ENCODE peak calls at places on chromosomes 7 and 10, in six cellular contexts. E, D, Y, I, U and X are unnamed samples.

GRCh38 chr10:6399241-6399701 is 180.8 kb downstream of the PRKCQ start:
- DNase-seq in U (peak), I (no peak), Y (no peak), E (no peak), D (no peak), X (no peak)

GRCh38 chr7:51689547-51689946 is 372.9 kb upstream of the COBL start:
- DNase-seq in Y (no peak), I (no peak), E (no peak), D (no peak), U (no peak), X (no peak)

GRCh38 chr7:42238709-42239395 is 1.8 kb upstream of the GLI3 start:
- DNase-seq in U (no peak), Y (peak), I (peak), E (no peak), D (no peak), X (no peak)

GRCh38 chr7:103905997-103906396 is 83.5 kb downstream of the RELN start:
- DNase-seq in D (no peak), Y (no peak), E (no peak), I (no peak), U (no peak), X (no peak)

GRCh38 chr10:35135861-35136260 is 9.2 kb downstream of the CREM start:
- DNase-seq in D (no peak), I (no peak), U (no peak), E (no peak), Y (no peak), X (no peak)

GRCh38 chr7:7917593-7917992 is 51.0 kb upstream of the GLCCI1 start:
- DNase-seq in I (no peak), U (no peak), E (no peak), D (no peak), Y (no peak), X (no peak)

GRCh38 chr7:17493451-17493850 is 195.0 kb downstream of the AHR start:
- DNase-seq in E (no peak), Y (no peak), U (no peak), I (no peak), D (no peak), X (no peak)

GRCh38 chr10:101453791-101454718 is 100.1 kb downstream of the BTRC start:
- DNase-seq in E (no peak), U (no peak), Y (no peak), D (no peak), I (no peak), X (no peak)

GRCh38 chr7:27151945-27152815 is at the start of gene HOXA3:
- DNase-seq in E (no peak), Y (peak), U (no peak), D (no peak), I (peak), X (no peak)

GRCh38 chr7:116241296-116241695 is 31.0 kb downstream of the TES start:
- DNase-seq in D (no peak), U (no peak), Y (no peak), I (no peak), E (no peak), X (no peak)

GRCh38 chr7:74474271-74474865 is 20.7 kb downstream of the GTF2IRD1 start:
- DNase-seq in D (no peak), Y (no peak), E (no peak), I (no peak), U (no peak), X (no peak)

GRCh38 chr10:13302821-13303555 is 3.1 kb upstream of the PHYH start:
- DNase-seq in I (no peak), Y (no peak), U (no peak), E (no peak), D (no peak), X (no peak)

GRCh38 chr7:28904539-28905143 is 53.5 kb downstream of the TRIL start:
- DNase-seq in U (no peak), D (no peak), I (no peak), Y (no peak), E (no peak), X (no peak)

GRCh38 chr7:22230238-22230637 is 126.7 kb downstream of the RAPGEF5 start:
- DNase-seq in Y (no peak), I (no peak), U (no peak), E (no peak), D (no peak), X (no peak)

GRCh38 chr7:13852281-13852968 is 137.0 kb downstream of the ETV1 start:
- DNase-seq in U (no peak), Y (no peak), D (no peak), E (no peak), I (no peak), X (no peak)

GRCh38 chr10:16948335-16948734 is 131.1 kb upstream of the RSU1 start:
- DNase-seq in U (no peak), D (no peak), I (no peak), Y (no peak), E (no peak), X (no peak)

GRCh38 chr10:92655426-92655825 is 34.3 kb upstream of the HHEX start:
- DNase-seq in E (no peak), D (no peak), I (no peak), U (no peak), Y (no peak), X (no peak)

GRCh38 chr7:82755705-82756551 is 312.4 kb upstream of the CACNA2D1 start:
- DNase-seq in Y (no peak), U (no peak), D (no peak), I (no peak), E (no peak), X (no peak)

GRCh38 chr7:71752171-71752935 is 620.4 kb downstream of the GALNT17 start:
- DNase-seq in U (no peak), E (no peak), D (peak), I (peak), Y (no peak), X (no peak)

GRCh38 chr7:1666779-1667565 is 3.1 kb upstream of the ELFN1 start:
- DNase-seq in Y (peak), E (no peak), D (no peak), U (no peak), I (peak), X (no peak)

GRCh38 chr7:4951903-4952636 is 6.9 kb downstream of the MMD2 start:
- DNase-seq in I (peak), Y (no peak), D (no peak), U (no peak), E (no peak), X (no peak)

DNA sequence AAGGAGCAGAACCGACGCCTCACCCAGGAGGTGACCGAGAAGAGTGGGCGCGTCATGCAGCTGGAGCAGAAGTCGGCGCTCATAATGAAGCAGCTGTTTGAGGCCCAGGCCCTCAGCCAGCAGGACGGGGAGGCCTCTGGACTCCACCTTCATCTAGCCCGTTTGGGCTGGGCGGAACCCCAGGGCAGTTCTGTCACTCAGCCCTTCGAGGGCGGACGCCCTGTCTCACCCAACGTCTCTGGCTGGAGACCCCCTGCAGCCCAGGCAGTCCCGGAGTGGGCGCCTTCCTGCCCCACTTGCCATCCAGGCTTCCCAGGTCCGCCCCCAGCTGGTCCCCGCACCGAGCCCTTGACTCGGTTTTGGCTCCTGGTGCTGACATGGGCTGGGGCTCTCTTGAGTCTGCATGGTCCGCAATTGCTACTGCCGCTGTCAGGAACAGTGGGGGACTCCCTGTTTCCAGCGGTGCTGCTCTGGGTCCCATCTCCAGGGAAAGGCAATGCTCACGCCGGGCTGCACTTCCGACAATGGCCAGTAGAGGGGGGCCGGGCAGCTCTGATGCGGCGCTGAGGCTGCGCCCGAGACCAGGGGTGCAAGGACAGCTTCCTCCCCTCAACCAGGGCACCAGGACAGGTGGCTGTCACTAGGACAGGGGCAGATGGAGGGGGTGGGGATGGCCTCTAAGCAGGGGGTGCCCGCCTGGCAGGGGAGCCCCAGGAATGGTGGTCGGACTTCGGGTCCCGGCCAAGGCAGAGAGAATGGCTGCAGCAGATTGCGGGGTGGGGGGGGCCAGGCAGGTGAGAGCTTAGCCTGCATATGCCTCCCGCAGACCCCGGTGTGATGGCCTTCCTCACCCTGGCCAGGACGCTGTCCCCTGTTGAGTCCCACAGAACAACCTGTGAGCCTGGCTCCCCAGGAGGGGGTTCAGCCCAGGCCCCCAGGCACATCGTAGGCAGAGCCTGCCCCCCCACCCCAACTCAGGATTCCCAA is 71.2 kb upstream of the KCTD7 start:
- DNase-seq in I (peak), D (peak), E (no peak), U (peak), Y (peak), X (peak)
- TF ChIP-seq POLR2AphosphoS5 in I (no peak), D (no peak), E (no peak), U (peak), Y (no peak), X (no peak)

DNA sequence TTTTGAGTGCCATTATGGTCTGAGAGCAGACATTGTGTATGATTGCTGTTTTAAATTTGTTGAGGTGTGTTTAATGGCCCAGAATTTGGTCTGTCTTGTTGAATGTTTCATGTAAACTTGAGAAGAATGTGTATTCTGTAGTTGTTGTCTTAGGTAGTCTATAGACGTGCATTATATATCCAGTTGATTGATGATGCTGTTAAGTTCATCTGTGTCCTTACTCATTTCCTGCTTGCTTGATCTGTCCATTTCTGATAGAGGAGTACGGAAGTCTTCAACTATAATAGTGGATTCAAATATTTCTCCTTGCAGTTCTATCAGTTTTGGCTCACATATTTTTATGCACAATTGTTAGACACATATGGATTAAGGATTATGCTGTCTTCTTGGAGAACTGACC is 16.0 kb downstream of the PTPN12 start:
- DNase-seq in E (no peak), Y (no peak), U (no peak), I (no peak), D (no peak), X (no peak)
- TF ChIP-seq POLR2AphosphoS5 in E (no peak), Y (no peak), U (no peak), I (no peak), D (no peak), X (no peak)

GRCh38 chr10:60304832-60305231 is 84.8 kb downstream of the ANK3 start:
- DNase-seq in U (no peak), D (no peak), E (no peak), Y (no peak), I (no peak), X (no peak)

GRCh38 chr10:60309371-60309770 is 80.3 kb downstream of the ANK3 start:
- DNase-seq in D (no peak), U (no peak), E (no peak), I (no peak), Y (no peak), X (no peak)

GRCh38 chr10:60309891-60310290 is 79.8 kb downstream of the ANK3 start:
- DNase-seq in U (no peak), D (no peak), E (no peak), I (no peak), Y (no peak), X (no peak)

GRCh38 chr10:60303778-60304177 is 85.9 kb downstream of the ANK3 start:
- DNase-seq in U (no peak), Y (no peak), E (no peak), I (no peak), D (no peak), X (no peak)

DNA sequence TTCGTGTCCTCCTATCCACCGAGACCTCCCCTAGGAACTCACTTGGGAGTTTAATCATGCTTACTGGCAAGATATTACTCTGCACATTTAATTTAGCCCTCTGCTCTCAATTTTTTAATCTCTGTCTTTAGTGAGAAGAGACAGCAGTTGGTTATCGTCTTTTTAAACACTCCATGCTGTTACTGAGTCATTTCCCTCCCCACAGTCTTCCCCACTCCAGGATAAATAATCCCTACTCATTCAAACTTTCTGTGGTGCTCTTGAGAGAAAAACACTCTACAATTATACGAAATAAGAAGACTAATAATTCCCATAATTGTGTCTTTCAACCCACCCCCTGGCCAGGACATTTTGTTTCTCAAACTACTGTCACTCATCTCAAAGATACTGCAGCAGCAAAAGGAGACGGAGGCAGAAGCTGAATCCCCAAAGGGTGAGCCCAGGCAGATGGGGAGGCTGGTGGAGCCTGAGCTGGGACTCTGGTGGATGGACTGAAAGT is 84.2 kb downstream of the ANK3 start:
- DNase-seq in E (no peak), I (no peak), D (no peak), U (no peak), Y (no peak), X (no peak)
- TF ChIP-seq POLR2AphosphoS5 in E (no peak), I (no peak), D (no peak), U (no peak), Y (no peak), X (no peak)

DNA sequence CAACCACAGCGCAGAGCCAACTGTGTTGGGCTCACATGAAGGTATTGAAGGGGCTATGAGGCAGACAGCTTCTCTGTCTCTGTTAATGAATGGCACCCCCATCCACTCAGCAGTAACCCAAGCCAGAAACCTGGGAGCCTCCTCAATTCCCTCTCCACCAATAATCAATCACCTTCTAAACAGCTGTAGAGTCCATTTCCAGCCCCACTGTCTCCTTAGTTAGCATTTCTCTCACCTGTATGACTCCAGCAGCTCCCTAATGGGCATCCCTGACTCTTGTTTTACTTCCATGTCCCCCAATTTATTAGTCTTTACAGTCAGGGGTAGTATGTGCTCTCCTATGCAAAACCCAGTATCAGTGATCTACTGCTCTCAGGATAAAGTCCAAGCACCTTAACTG is 6.9 kb downstream of the SRI start:
- DNase-seq in I (no peak), U (no peak), D (no peak), E (no peak), Y (no peak), X (no peak)
- TF ChIP-seq POLR2AphosphoS5 in I (no peak), U (no peak), D (no peak), E (no peak), Y (no peak), X (no peak)

GRCh38 chr10:69902835-69903535 is 101.3 kb downstream of the COL13A1 start:
- DNase-seq in E (no peak), Y (no peak), U (peak), D (no peak), I (no peak), X (no peak)
- TF ChIP-seq POLR2AphosphoS5 in E (no peak), Y (no peak), U (no peak), D (no peak), I (no peak), X (no peak)